ENCODE peak calls at places on chromosomes 7 and 10, in six cellular contexts. E is CD8-positive, alpha-beta T cell; W is mucosa of descending colon; F is COLO829; J is HFFc6; Z is AG08396. B is an unnamed sample.

GRCh38 chr10:104336829-104337526 is 1.3 kb downstream of the ITPRIP start:
- DNase-seq in E (no peak), W (no peak), F (no peak), J (peak), Z (no peak), B (no peak)

GRCh38 chr7:16397497-16398210 is 23.7 kb downstream of the CRPPA start:
- DNase-seq in E (no peak), W (no peak), F (no peak), J (no peak), Z (no peak), B (no peak)

GRCh38 chr10:3133948-3134347 is 38.6 kb downstream of the PITRM1 start:
- DNase-seq in E (no peak), W (no peak), F (no peak), J (no peak), Z (no peak), B (no peak)

GRCh38 chr7:45162311-45162845 is 4.8 kb downstream of the RAMP3 start:
- DNase-seq in E (no peak), W (no peak), F (no peak), J (no peak), Z (no peak), B (no peak)

GRCh38 chr7:130384841-130385599 is 4.7 kb downstream of the CPA1 start:
- DNase-seq in E (no peak), W (no peak), F (no peak), J (no peak), Z (no peak), B (no peak)

GRCh38 chr10:118741994-118742393 is 12.8 kb downstream of the CACUL1 start:
- DNase-seq in E (no peak), W (no peak), F (no peak), J (no peak), Z (no peak), B (no peak)

GRCh38 chr7:43716598-43716997 is 12.7 kb downstream of the COA1 start:
- DNase-seq in E (no peak), W (no peak), F (no peak), J (no peak), Z (no peak), B (no peak)

GRCh38 chr7:121798076-121798475 is 74.9 kb upstream of the PTPRZ1 start:
- DNase-seq in E (no peak), W (no peak), F (peak), J (no peak), Z (no peak), B (no peak)

GRCh38 chr7:128818694-128819093 is 11.5 kb upstream of the FLNC start:
- DNase-seq in E (no peak), W (no peak), F (no peak), J (no peak), Z (no peak), B (no peak)

B was measured in posterior cingulate gyrus.